ENCODE peak calls at places on chromosomes 3 and 15, in four cellular contexts. One of them, this sample, is unnamed.

GRCh38 chr15:71549697-71550096 is 260.7 kb upstream of the NR2E3 start:
- DNase-seq in GM12865: no peak
- DNase-seq in AG10803: no peak
- DNase-seq in stimulated activated CD4-positive, alpha-beta T cell treated with anti-CD3 and anti-CD28 coated beads, Interleukin-12 subunit alpha, Interleukin-12 subunit beta, amount 100 ng/mL, for 4 hours: no peak
- DNase-seq in this sample: no peak

GRCh38 chr3:100256724-100257123 is 4.1 kb upstream of the TBC1D23 start:
- DNase-seq in AG10803: peak
- DNase-seq in stimulated activated CD4-positive, alpha-beta T cell treated with anti-CD3 and anti-CD28 coated beads, Interleukin-12 subunit alpha, Interleukin-12 subunit beta, amount 100 ng/mL, for 4 hours: no peak
- DNase-seq in GM12865: no peak
- DNase-seq in this sample: peak

GRCh38 chr3:46546896-46547440 is 19.1 kb downstream of the LRRC2 start:
- DNase-seq in AG10803: no peak
- DNase-seq in stimulated activated CD4-positive, alpha-beta T cell treated with anti-CD3 and anti-CD28 coated beads, Interleukin-12 subunit alpha, Interleukin-12 subunit beta, amount 100 ng/mL, for 4 hours: no peak
- DNase-seq in GM12865: no peak
- DNase-seq in this sample: no peak

GRCh38 chr15:64209680-64210334 is 47.0 kb upstream of the PPIB start:
- DNase-seq in GM12865: peak
- DNase-seq in AG10803: peak
- DNase-seq in stimulated activated CD4-positive, alpha-beta T cell treated with anti-CD3 and anti-CD28 coated beads, Interleukin-12 subunit alpha, Interleukin-12 subunit beta, amount 100 ng/mL, for 4 hours: no peak
- DNase-seq in this sample: peak

GRCh38 chr3:78569820-78570219 is 1198.0 kb downstream of the ROBO1 start:
- DNase-seq in GM12865: no peak
- DNase-seq in AG10803: no peak
- DNase-seq in stimulated activated CD4-positive, alpha-beta T cell treated with anti-CD3 and anti-CD28 coated beads, Interleukin-12 subunit alpha, Interleukin-12 subunit beta, amount 100 ng/mL, for 4 hours: no peak
- DNase-seq in this sample: no peak

GRCh38 chr3:72254483-72254882 is 469.5 kb upstream of the PROK2 start:
- DNase-seq in AG10803: no peak
- DNase-seq in stimulated activated CD4-positive, alpha-beta T cell treated with anti-CD3 and anti-CD28 coated beads, Interleukin-12 subunit alpha, Interleukin-12 subunit beta, amount 100 ng/mL, for 4 hours: no peak
- DNase-seq in GM12865: no peak
- DNase-seq in this sample: no peak

GRCh38 chr3:8824238-8824637 is 54.8 kb upstream of the OXTR start:
- DNase-seq in GM12865: no peak
- DNase-seq in AG10803: no peak
- DNase-seq in stimulated activated CD4-positive, alpha-beta T cell treated with anti-CD3 and anti-CD28 coated beads, Interleukin-12 subunit alpha, Interleukin-12 subunit beta, amount 100 ng/mL, for 4 hours: no peak
- DNase-seq in this sample: peak

GRCh38 chr15:71756574-71757352 is 53.6 kb upstream of the NR2E3 start:
- DNase-seq in AG10803: no peak
- DNase-seq in GM12865: no peak
- DNase-seq in stimulated activated CD4-positive, alpha-beta T cell treated with anti-CD3 and anti-CD28 coated beads, Interleukin-12 subunit alpha, Interleukin-12 subunit beta, amount 100 ng/mL, for 4 hours: no peak
- DNase-seq in this sample: no peak

GRCh38 chr15:85125056-85125661 is 143.5 kb downstream of the PDE8A start:
- DNase-seq in stimulated activated CD4-positive, alpha-beta T cell treated with anti-CD3 and anti-CD28 coated beads, Interleukin-12 subunit alpha, Interleukin-12 subunit beta, amount 100 ng/mL, for 4 hours: no peak
- DNase-seq in AG10803: peak
- DNase-seq in GM12865: no peak
- DNase-seq in this sample: peak

GRCh38 chr3:120435621-120436020 is 15.2 kb downstream of the FSTL1 start:
- DNase-seq in AG10803: peak
- DNase-seq in GM12865: no peak
- DNase-seq in stimulated activated CD4-positive, alpha-beta T cell treated with anti-CD3 and anti-CD28 coated beads, Interleukin-12 subunit alpha, Interleukin-12 subunit beta, amount 100 ng/mL, for 4 hours: no peak
- DNase-seq in this sample: peak

GRCh38 chr3:126704494-126705214 is 614 bp downstream of the CHCHD6 start:
- DNase-seq in GM12865: no peak
- DNase-seq in stimulated activated CD4-positive, alpha-beta T cell treated with anti-CD3 and anti-CD28 coated beads, Interleukin-12 subunit alpha, Interleukin-12 subunit beta, amount 100 ng/mL, for 4 hours: peak
- DNase-seq in AG10803: no peak
- DNase-seq in this sample: peak

GRCh38 chr3:27228805-27229204 is 140.4 kb downstream of the NEK10 start:
- DNase-seq in stimulated activated CD4-positive, alpha-beta T cell treated with anti-CD3 and anti-CD28 coated beads, Interleukin-12 subunit alpha, Interleukin-12 subunit beta, amount 100 ng/mL, for 4 hours: no peak
- DNase-seq in GM12865: peak
- DNase-seq in AG10803: no peak
- DNase-seq in this sample: no peak